ENCODE peak calls at places on chromosomes 3 and 15, in five cellular contexts. One of them, this sample, is unnamed.

GRCh38 chr3:135229018-135229495 is 434.0 kb downstream of the EPHB1 start:
- DNase-seq in NCI-H774: peak; percentile 95
- DNase-seq in EL: no peak
- DNase-seq in stimulated activated CD8-positive, alpha-beta memory T cell treated with anti-CD3 and anti-CD28 coated beads, Interleukin-2, amount 100 ng/mL, for 48 hours: no peak
- DNase-seq in GM18507: no peak
- DNase-seq in this sample: no peak

GRCh38 chr3:64889991-64890390 is 202.2 kb upstream of the ADAMTS9 start:
- DNase-seq in NCI-H774: no peak
- DNase-seq in EL: no peak
- DNase-seq in stimulated activated CD8-positive, alpha-beta memory T cell treated with anti-CD3 and anti-CD28 coated beads, Interleukin-2, amount 100 ng/mL, for 48 hours: no peak
- DNase-seq in GM18507: no peak
- DNase-seq in this sample: no peak

GRCh38 chr3:170383567-170383966 is 26.1 kb downstream of the SKIL start:
- DNase-seq in NCI-H774: no peak
- DNase-seq in EL: peak; percentile 42
- DNase-seq in stimulated activated CD8-positive, alpha-beta memory T cell treated with anti-CD3 and anti-CD28 coated beads, Interleukin-2, amount 100 ng/mL, for 48 hours: no peak
- DNase-seq in GM18507: no peak
- DNase-seq in this sample: peak; percentile 41

GRCh38 chr3:153182491-153182890 is 20.5 kb downstream of the RAP2B start:
- DNase-seq in NCI-H774: no peak
- DNase-seq in EL: no peak
- DNase-seq in stimulated activated CD8-positive, alpha-beta memory T cell treated with anti-CD3 and anti-CD28 coated beads, Interleukin-2, amount 100 ng/mL, for 48 hours: no peak
- DNase-seq in GM18507: no peak
- DNase-seq in this sample: no peak

GRCh38 chr15:93477721-93478120 is 388.7 kb upstream of the RGMA start:
- DNase-seq in NCI-H774: no peak
- DNase-seq in EL: no peak
- DNase-seq in stimulated activated CD8-positive, alpha-beta memory T cell treated with anti-CD3 and anti-CD28 coated beads, Interleukin-2, amount 100 ng/mL, for 48 hours: no peak
- DNase-seq in GM18507: no peak
- DNase-seq in this sample: no peak

GRCh38 chr3:52817221-52817620 is 13.3 kb downstream of the ITIH4 start:
- DNase-seq in NCI-H774: no peak
- DNase-seq in EL: peak; percentile 13
- DNase-seq in stimulated activated CD8-positive, alpha-beta memory T cell treated with anti-CD3 and anti-CD28 coated beads, Interleukin-2, amount 100 ng/mL, for 48 hours: no peak
- DNase-seq in GM18507: no peak
- DNase-seq in this sample: no peak

GRCh38 chr15:52040167-52040900 is 21.3 kb downstream of the MAPK6 start:
- DNase-seq in NCI-H774: no peak
- DNase-seq in EL: no peak
- DNase-seq in stimulated activated CD8-positive, alpha-beta memory T cell treated with anti-CD3 and anti-CD28 coated beads, Interleukin-2, amount 100 ng/mL, for 48 hours: no peak
- DNase-seq in GM18507: no peak
- DNase-seq in this sample: peak; percentile 18

GRCh38 chr15:44435893-44436667 is 8.7 kb downstream of the CTDSPL2 start:
- DNase-seq in NCI-H774: no peak
- DNase-seq in EL: peak; percentile 52
- DNase-seq in stimulated activated CD8-positive, alpha-beta memory T cell treated with anti-CD3 and anti-CD28 coated beads, Interleukin-2, amount 100 ng/mL, for 48 hours: no peak
- DNase-seq in GM18507: no peak
- DNase-seq in this sample: no peak

GRCh38 chr3:48415251-48415953 is 14.5 kb downstream of the PLXNB1 start:
- DNase-seq in NCI-H774: no peak
- DNase-seq in EL: no peak
- DNase-seq in stimulated activated CD8-positive, alpha-beta memory T cell treated with anti-CD3 and anti-CD28 coated beads, Interleukin-2, amount 100 ng/mL, for 48 hours: no peak
- DNase-seq in GM18507: no peak
- DNase-seq in this sample: no peak

GRCh38 chr3:157938154-157938774 is 168.0 kb downstream of the SHOX2 start:
- DNase-seq in NCI-H774: no peak
- DNase-seq in EL: peak; percentile 30
- DNase-seq in stimulated activated CD8-positive, alpha-beta memory T cell treated with anti-CD3 and anti-CD28 coated beads, Interleukin-2, amount 100 ng/mL, for 48 hours: no peak
- DNase-seq in GM18507: no peak
- DNase-seq in this sample: no peak

GRCh38 chr3:153626158-153626557 is 464.1 kb downstream of the RAP2B start:
- DNase-seq in NCI-H774: no peak
- DNase-seq in EL: no peak
- DNase-seq in stimulated activated CD8-positive, alpha-beta memory T cell treated with anti-CD3 and anti-CD28 coated beads, Interleukin-2, amount 100 ng/mL, for 48 hours: no peak
- DNase-seq in GM18507: no peak
- DNase-seq in this sample: no peak

GRCh38 chr3:46491089-46492070 is 6.4 kb upstream of the RTP3 start:
- DNase-seq in NCI-H774: no peak
- DNase-seq in EL: no peak
- DNase-seq in stimulated activated CD8-positive, alpha-beta memory T cell treated with anti-CD3 and anti-CD28 coated beads, Interleukin-2, amount 100 ng/mL, for 48 hours: no peak
- DNase-seq in GM18507: no peak
- DNase-seq in this sample: no peak

GRCh38 chr3:52388933-52389332 is 56.0 kb downstream of the SEMA3G start:
- DNase-seq in NCI-H774: no peak
- DNase-seq in EL: no peak
- DNase-seq in stimulated activated CD8-positive, alpha-beta memory T cell treated with anti-CD3 and anti-CD28 coated beads, Interleukin-2, amount 100 ng/mL, for 48 hours: no peak
- DNase-seq in GM18507: no peak
- DNase-seq in this sample: no peak

GRCh38 chr15:34942363-34942762 is 27.2 kb downstream of the AQR start:
- DNase-seq in NCI-H774: no peak
- DNase-seq in EL: peak; percentile 31
- DNase-seq in stimulated activated CD8-positive, alpha-beta memory T cell treated with anti-CD3 and anti-CD28 coated beads, Interleukin-2, amount 100 ng/mL, for 48 hours: no peak
- DNase-seq in GM18507: no peak
- DNase-seq in this sample: no peak

GRCh38 chr15:41013698-41014414 is 60.6 kb downstream of the CHAC1 start:
- DNase-seq in NCI-H774: no peak
- DNase-seq in EL: no peak
- DNase-seq in stimulated activated CD8-positive, alpha-beta memory T cell treated with anti-CD3 and anti-CD28 coated beads, Interleukin-2, amount 100 ng/mL, for 48 hours: no peak
- DNase-seq in GM18507: no peak
- DNase-seq in this sample: no peak

This sample was measured in AG08396.